ENCODE peak calls at places on chromosomes 16 and 17, in ten cellular contexts. K is HCT116; Z is thoracic aorta; X is GM23248; L is tibial artery; Y is ascending aorta; M is kidney; H is A549; U is substantia nigra; P is effector memory CD4-positive, alpha-beta T cell. D is an unnamed sample.

GRCh38 chr17:81512984-81513668 is 527 bp upstream of the ACTG1 start:
- DNase-seq in K (no peak), Z (no peak), X (peak; percentile 73), L (peak; percentile 79), Y (peak; percentile 85), M (peak; percentile 91), H (peak; percentile 89), U (peak; percentile 35), P (peak; percentile 34), D (peak; percentile 67)

GRCh38 chr16:55701442-55702319 is 45.9 kb downstream of the SLC6A2 start:
- DNase-seq in K (peak; percentile 46), Z (no peak), X (peak; percentile 72), L (peak; percentile 39), Y (peak; percentile 70), M (peak; percentile 77), H (peak; percentile 47), U (peak; percentile 32), P (no peak), D (peak; percentile 13)

GRCh38 chr17:73710095-73710592 is 65.9 kb upstream of the SDK2 start:
- DNase-seq in K (peak; percentile 67), Z (peak; percentile 14), X (peak; percentile 52), L (peak; percentile 34), Y (peak; percentile 77), M (peak; percentile 76), H (peak; percentile 70), U (peak; percentile 26), P (peak; percentile 6), D (no peak)

GRCh38 chr17:27555364-27555763 is 75.6 kb upstream of the LGALS9 start:
- DNase-seq in K (no peak), Z (no peak), X (no peak), L (no peak), Y (no peak), M (no peak), H (no peak), U (no peak), P (no peak), D (no peak)

GRCh38 chr17:2237960-2238359 is 65.6 kb downstream of the SMG6 start:
- DNase-seq in K (no peak), Z (no peak), X (peak; percentile 53), L (no peak), Y (peak; percentile 58), M (no peak), H (no peak), U (no peak), P (no peak), D (no peak)

GRCh38 chr17:61426482-61427304 is 25.5 kb upstream of the TBX4 start:
- DNase-seq in K (peak; percentile 73), Z (no peak), X (peak; percentile 73), L (no peak), Y (no peak), M (no peak), H (peak; percentile 83), U (no peak), P (no peak), D (no peak)

GRCh38 chr17:44105483-44105882 is 18.0 kb downstream of the HDAC5 start:
- DNase-seq in K (no peak), Z (no peak), X (no peak), L (no peak), Y (no peak), M (no peak), H (no peak), U (no peak), P (no peak), D (no peak)

GRCh38 chr16:31429314-31429713 is 1.2 kb upstream of the COX6A2 start:
- DNase-seq in K (no peak), Z (no peak), X (no peak), L (no peak), Y (no peak), M (peak; percentile 10), H (no peak), U (no peak), P (no peak), D (no peak)

GRCh38 chr16:27199747-27200146 is 3.6 kb upstream of the KDM8 start:
- DNase-seq in K (no peak), Z (no peak), X (no peak), L (no peak), Y (no peak), M (no peak), H (no peak), U (no peak), P (no peak), D (no peak)

DNA sequence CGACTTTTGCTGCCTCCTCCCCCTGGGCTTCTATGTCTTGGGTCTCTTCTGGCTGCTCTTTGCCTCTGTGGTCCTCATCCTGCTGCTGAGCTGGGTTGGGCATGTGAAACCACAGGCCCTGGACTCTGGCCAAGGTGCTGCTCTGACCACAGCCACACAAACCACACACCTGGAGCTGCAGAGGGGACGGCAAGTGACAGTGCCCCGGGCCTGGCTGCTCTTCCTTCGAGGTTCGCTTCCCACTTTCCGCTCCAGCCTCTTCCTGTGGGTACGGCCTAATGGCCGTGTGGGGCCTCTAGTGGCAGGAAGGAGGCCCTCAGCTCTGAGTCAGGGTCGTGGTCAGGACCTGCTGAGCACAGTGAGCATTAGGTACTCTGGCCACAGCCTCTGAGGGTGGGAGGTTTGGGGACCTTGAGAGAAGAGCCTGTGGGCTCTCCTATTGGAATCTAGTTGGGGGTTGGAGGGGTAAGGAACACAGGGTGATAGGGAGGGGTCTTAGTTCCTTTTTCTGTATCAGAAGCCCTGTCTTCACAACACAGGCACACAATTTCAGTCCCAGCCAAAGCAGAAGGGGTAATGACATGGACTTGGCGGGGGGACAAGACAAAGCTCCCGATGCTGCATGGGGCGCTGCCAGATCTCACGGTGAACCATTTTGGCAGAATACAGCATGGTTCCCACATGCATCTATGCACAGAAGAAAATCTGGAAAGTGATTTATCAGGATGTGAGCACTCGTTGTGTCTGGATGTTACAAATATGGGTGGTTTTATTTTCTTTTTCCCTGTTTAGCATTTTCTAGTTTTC is 2.3 kb downstream of the GP1BA start:
- DNase-seq in K (no peak), Z (no peak), X (peak; percentile 63), L (no peak), Y (no peak), M (peak; percentile 79), H (no peak), U (no peak), P (no peak), D (no peak)
- H3K27ac ChIP-seq in K (no peak overlapping the region), Z (no peak overlapping the region), X (no peak overlapping the region), L (no peak overlapping the region), Y (no peak overlapping the region), M (no peak overlapping the region), H (no peak overlapping the region), U (peak overlapping the region; percentile 17), P (no peak overlapping the region), D (no peak overlapping the region)

GRCh38 chr17:72681844-72682243 is 410.6 kb downstream of the SLC39A11 start:
- DNase-seq in K (peak; percentile 68), Z (no peak), X (no peak), L (no peak), Y (no peak), M (no peak), H (no peak), U (no peak), P (no peak), D (no peak)

GRCh38 chr17:72684405-72685020 is 408.0 kb downstream of the SLC39A11 start:
- DNase-seq in K (no peak), Z (no peak), X (no peak), L (no peak), Y (no peak), M (no peak), H (peak; percentile 48), U (no peak), P (no peak), D (no peak)

GRCh38 chr17:72687941-72688340 is 404.5 kb downstream of the SLC39A11 start:
- DNase-seq in K (no peak), Z (no peak), X (no peak), L (no peak), Y (no peak), M (no peak), H (no peak), U (no peak), P (no peak), D (no peak)

GRCh38 chr17:72682597-72682996 is 409.9 kb downstream of the SLC39A11 start:
- DNase-seq in K (no peak), Z (no peak), X (peak; percentile 53), L (no peak), Y (no peak), M (no peak), H (peak; percentile 82), U (no peak), P (no peak), D (no peak)

GRCh38 chr17:72683506-72684404 is 408.7 kb downstream of the SLC39A11 start:
- DNase-seq in K (peak; percentile 94), Z (no peak), X (peak; percentile 96), L (no peak), Y (no peak), M (no peak), H (peak; percentile 98), U (no peak), P (no peak), D (no peak)
- H3K27ac ChIP-seq in K (peak overlapping the region; percentile 87), Z (no peak overlapping the region), X (peak overlapping the region; percentile 55), L (no peak overlapping the region), Y (no peak overlapping the region), M (no peak overlapping the region), H (peak overlapping the region; percentile 89), U (no peak overlapping the region), P (no peak overlapping the region), D (no peak overlapping the region)

GRCh38 chr16:87471278-87472141 is 21.3 kb downstream of the ZCCHC14 start:
- DNase-seq in K (no peak), Z (no peak), X (peak; percentile 44), L (no peak), Y (no peak), M (no peak), H (no peak), U (no peak), P (no peak), D (no peak)
- H3K27ac ChIP-seq in K (no peak overlapping the region), Z (no peak overlapping the region), X (no peak overlapping the region), L (peak overlapping the region; percentile 45), Y (peak overlapping the region; percentile 65), M (peak overlapping the region; percentile 15), H (no peak overlapping the region), U (no peak overlapping the region), P (no peak overlapping the region), D (no peak overlapping the region)

GRCh38 chr16:8878523-8878911 is 3.6 kb upstream of the LITAFD start:
- DNase-seq in K (no peak), Z (no peak), X (peak; percentile 90), L (no peak), Y (no peak), M (peak; percentile 57), H (peak; percentile 51), U (no peak), P (no peak), D (no peak)
- H3K27ac ChIP-seq in K (peak overlapping the region; percentile 21), Z (no peak overlapping the region), X (peak overlapping the region; percentile 85), L (no peak overlapping the region), Y (no peak overlapping the region), M (no peak overlapping the region), H (peak overlapping the region; percentile 71), U (no peak overlapping the region), P (no peak overlapping the region), D (no peak overlapping the region)

DNA sequence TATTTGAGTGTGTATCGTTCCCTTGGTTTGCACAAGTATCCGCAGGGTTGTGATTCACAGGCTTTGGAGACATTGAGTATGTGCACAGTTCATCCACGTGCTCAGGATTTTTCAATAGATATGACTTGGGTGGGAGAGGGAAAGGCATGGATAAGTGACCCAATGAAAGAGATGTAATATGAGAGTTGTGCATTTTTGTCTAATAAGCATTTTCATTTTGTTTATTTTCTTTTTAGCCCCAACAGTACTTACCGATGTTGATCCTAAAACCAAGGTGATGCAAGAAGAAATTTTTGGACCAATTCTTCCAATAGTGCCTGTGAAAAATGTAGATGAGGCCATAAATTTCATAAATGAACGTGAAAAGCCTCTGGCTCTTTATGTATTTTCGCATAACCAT is 14.5 kb downstream of the ALDH3A2 start:
- DNase-seq in K (no peak), Z (no peak), X (no peak), L (no peak), Y (no peak), M (no peak), H (no peak), U (no peak), P (no peak), D (no peak)
- H3K27ac ChIP-seq in K (no peak overlapping the region), Z (no peak overlapping the region), X (no peak overlapping the region), L (no peak overlapping the region), Y (no peak overlapping the region), M (no peak overlapping the region), H (no peak overlapping the region), U (no peak overlapping the region), P (no peak overlapping the region), D (no peak overlapping the region)

GRCh38 chr16:50878966-50879615 is 137.2 kb downstream of the CYLD start:
- DNase-seq in K (no peak), Z (no peak), X (no peak), L (no peak), Y (no peak), M (no peak), H (no peak), U (no peak), P (no peak), D (no peak)
- H3K27ac ChIP-seq in K (no peak overlapping the region), Z (no peak overlapping the region), X (no peak overlapping the region), L (no peak overlapping the region), Y (no peak overlapping the region), M (no peak overlapping the region), H (no peak overlapping the region), U (peak overlapping the region; percentile 32), P (no peak overlapping the region), D (no peak overlapping the region)